ENCODE peak calls at places on chromosomes 12 and 14, in six cellular contexts. One of them, this sample, is unnamed.

GRCh38 chr14:100882026-100882967 is 21.2 kb downstream of the RTL1 start:
- DNase-seq in GM12892: no peak
- DNase-seq in K562: no peak
- DNase-seq in H1: no peak
- DNase-seq in GM12878: no peak
- DNase-seq in HepG2: no peak
- DNase-seq in this sample: no peak

GRCh38 chr14:49858383-49858782 is 5.8 kb upstream of the NEMF start:
- DNase-seq in GM12892: no peak
- DNase-seq in K562: no peak
- DNase-seq in H1: no peak
- DNase-seq in GM12878: no peak
- DNase-seq in HepG2: no peak
- DNase-seq in this sample: no peak

GRCh38 chr12:12870454-12870853 is 20.9 kb upstream of the GPRC5A start:
- DNase-seq in GM12892: no peak
- DNase-seq in K562: no peak
- DNase-seq in H1: no peak
- DNase-seq in GM12878: no peak
- DNase-seq in HepG2: peak; percentile 29
- DNase-seq in this sample: no peak

GRCh38 chr14:94306047-94306978 is 13.2 kb upstream of the SERPINA10 start:
- DNase-seq in GM12892: no peak
- DNase-seq in K562: no peak
- DNase-seq in H1: no peak
- DNase-seq in GM12878: no peak
- DNase-seq in HepG2: no peak
- DNase-seq in this sample: no peak

GRCh38 chr12:116102019-116102418 is 175.5 kb downstream of the MED13L start:
- DNase-seq in GM12892: no peak
- DNase-seq in K562: no peak
- DNase-seq in H1: no peak
- DNase-seq in GM12878: no peak
- DNase-seq in HepG2: no peak
- DNase-seq in this sample: no peak

GRCh38 chr12:28787151-28787550 is 361.9 kb upstream of the FAR2 start:
- DNase-seq in GM12892: no peak
- DNase-seq in K562: no peak
- DNase-seq in H1: no peak
- DNase-seq in GM12878: no peak
- DNase-seq in HepG2: no peak
- DNase-seq in this sample: no peak

GRCh38 chr12:30979371-30980259 is 53.1 kb downstream of the TSPAN11 start:
- DNase-seq in GM12892: no peak
- DNase-seq in K562: no peak
- DNase-seq in H1: no peak
- DNase-seq in GM12878: no peak
- DNase-seq in HepG2: no peak
- DNase-seq in this sample: no peak

GRCh38 chr14:69859591-69859990 is 19.6 kb upstream of the SMOC1 start:
- DNase-seq in GM12892: no peak
- DNase-seq in K562: no peak
- DNase-seq in H1: no peak
- DNase-seq in GM12878: no peak
- DNase-seq in HepG2: no peak
- DNase-seq in this sample: no peak

GRCh38 chr12:133081408-133081806 is 684 bp downstream of the ZNF140 start:
- DNase-seq in GM12892: no peak
- DNase-seq in K562: no peak
- DNase-seq in H1: no peak
- DNase-seq in GM12878: no peak
- DNase-seq in HepG2: no peak
- DNase-seq in this sample: no peak

GRCh38 chr12:7160183-7160582 is 29.3 kb upstream of the PEX5 start:
- DNase-seq in GM12892: no peak
- DNase-seq in K562: no peak
- DNase-seq in H1: no peak
- DNase-seq in GM12878: no peak
- DNase-seq in HepG2: no peak
- DNase-seq in this sample: no peak

GRCh38 chr12:664075-664778 is 982 bp upstream of the NINJ2 start:
- DNase-seq in GM12892: no peak
- DNase-seq in K562: no peak
- DNase-seq in H1: no peak
- DNase-seq in GM12878: no peak
- DNase-seq in HepG2: no peak
- DNase-seq in this sample: no peak

GRCh38 chr12:659090-659683 is 4.1 kb downstream of the NINJ2 start:
- DNase-seq in GM12892: no peak
- DNase-seq in K562: no peak
- DNase-seq in H1: no peak
- DNase-seq in GM12878: no peak
- DNase-seq in HepG2: no peak
- DNase-seq in this sample: no peak

GRCh38 chr12:662541-663292 is 528 bp downstream of the NINJ2 start:
- DNase-seq in GM12892: no peak
- DNase-seq in K562: no peak
- DNase-seq in H1: no peak
- DNase-seq in GM12878: no peak
- DNase-seq in HepG2: no peak
- DNase-seq in this sample: no peak

GRCh38 chr12:663293-663871 is at the start of gene NINJ2:
- DNase-seq in GM12892: no peak
- DNase-seq in K562: no peak
- DNase-seq in H1: no peak
- DNase-seq in GM12878: no peak
- DNase-seq in HepG2: no peak
- DNase-seq in this sample: no peak

DNA sequence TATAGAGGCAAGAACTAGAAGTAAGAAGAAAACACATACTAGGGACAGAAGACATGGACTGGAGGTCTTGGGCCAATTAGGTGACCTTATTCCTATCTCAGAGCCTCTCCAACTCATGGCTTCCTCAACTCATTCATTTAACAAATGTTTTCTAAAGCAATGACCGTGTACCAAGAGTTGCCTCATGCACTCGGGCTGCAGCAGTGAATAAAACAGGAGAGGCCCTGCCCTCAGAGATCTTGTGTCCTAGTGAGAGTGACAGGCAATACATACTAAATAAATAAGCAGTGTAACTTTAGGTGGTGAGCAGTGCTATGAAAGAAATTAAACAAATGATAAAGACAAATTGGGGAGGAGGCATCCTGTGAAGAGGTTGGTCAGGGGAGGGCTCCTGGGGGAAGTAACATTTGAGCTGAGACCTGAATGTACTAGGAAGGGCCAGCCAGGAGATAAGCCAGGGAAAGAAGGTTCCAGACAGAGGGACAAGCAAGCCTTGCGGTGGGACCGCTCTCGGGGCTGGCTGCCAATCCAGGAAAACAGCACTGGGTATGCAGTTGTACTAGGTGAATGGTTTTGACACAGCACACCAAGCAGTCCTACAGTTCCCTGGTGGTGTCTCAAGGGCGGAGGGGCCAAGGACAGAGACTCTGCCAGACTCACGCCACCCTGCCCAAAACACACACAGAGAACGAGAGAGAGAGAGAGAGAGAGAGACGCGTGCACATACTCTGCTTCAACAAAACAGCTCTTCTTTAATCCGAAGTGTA is 1.3 kb downstream of the NINJ2 start:
- DNase-seq in GM12892: no peak
- DNase-seq in K562: no peak
- DNase-seq in H1: no peak
- DNase-seq in GM12878: no peak
- DNase-seq in HepG2: no peak
- DNase-seq in this sample: no peak
- TF ChIP-seq TAF1 in GM12892: no peak
- TF ChIP-seq TAF1 in K562: no peak
- TF ChIP-seq TAF1 in H1: no peak
- TF ChIP-seq TAF1 in GM12878: no peak
- TF ChIP-seq TAF1 in HepG2: no peak
- TF ChIP-seq TAF1 in this sample: no peak

DNA sequence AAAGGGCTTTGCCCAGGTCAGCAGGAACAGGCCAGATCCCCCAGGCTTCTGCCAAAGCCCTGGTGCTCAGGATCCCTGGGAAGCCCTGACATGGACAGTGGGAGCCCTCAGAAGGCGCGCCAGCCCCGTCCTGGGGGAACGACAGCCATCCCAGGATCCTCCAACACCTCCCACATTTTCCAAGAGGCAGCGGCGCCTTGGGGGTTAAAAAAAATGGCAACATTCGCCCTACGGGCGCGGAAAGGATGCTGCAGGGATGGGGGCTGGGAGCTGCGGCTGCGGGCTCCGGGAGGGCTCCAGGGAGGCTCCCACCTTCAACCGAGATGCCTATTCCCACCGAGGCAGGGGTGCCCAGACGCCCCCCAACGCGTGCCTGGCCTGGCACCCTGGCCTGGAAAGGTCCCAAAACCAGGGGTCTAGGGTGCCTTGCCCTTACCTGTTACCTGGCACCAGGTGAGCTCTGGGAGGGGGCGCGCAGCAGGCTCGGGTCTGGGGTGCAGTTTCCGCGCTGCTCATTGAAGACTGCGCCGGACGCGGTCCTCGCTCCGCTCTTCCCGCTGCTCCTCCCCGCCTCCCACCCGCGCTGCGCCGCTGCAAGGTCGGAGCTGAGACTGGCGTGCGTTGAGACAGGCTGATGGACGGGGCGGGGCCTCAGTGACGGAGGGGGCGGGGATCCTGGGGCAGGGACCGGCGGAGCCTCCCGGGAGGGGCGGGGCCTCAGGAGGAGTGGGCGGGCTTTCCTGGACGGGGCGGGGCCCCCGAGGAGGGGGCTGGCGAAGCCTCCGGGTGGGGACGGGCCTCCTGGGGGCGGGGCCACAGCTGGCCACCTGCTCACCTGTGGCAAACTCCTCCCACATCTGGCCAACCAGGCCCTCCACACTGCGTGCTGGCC is at the start of gene ABCB9:
- DNase-seq in GM12892: peak; percentile 97
- DNase-seq in K562: peak; percentile 100
- DNase-seq in H1: peak; percentile 90
- DNase-seq in GM12878: no peak
- DNase-seq in HepG2: peak; percentile 85
- DNase-seq in this sample: peak; percentile 98
- TF ChIP-seq POLR2A in GM12892: no peak
- TF ChIP-seq POLR2A in K562: peak; percentile 74
- TF ChIP-seq POLR2A in H1: no peak
- TF ChIP-seq POLR2A in GM12878: peak; percentile 65
- TF ChIP-seq POLR2A in HepG2: peak; percentile 40
- TF ChIP-seq POLR2A in this sample: no peak

DNA sequence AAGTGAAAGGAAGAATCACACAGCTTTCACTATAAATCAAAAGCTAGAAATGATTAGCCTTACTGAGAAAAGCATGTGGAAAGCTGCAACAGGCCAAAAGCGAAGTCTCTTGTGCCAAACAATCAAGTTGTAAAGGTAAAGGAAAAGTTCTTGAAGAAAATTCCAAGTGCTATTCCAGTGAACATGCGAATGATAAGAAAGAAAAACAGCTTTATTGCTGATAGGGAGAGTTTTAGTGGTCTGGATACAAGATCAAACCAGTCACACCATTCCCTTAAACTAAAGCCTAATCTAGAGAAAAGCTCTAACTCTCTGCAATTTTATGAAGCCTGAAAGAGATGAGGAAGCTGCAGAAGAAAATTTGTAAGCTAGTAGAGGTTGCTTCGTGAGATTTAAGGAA is 190.9 kb downstream of the BTG1 start:
- DNase-seq in GM12892: no peak
- DNase-seq in K562: no peak
- DNase-seq in H1: no peak
- DNase-seq in GM12878: no peak
- DNase-seq in HepG2: no peak
- DNase-seq in this sample: no peak
- TF ChIP-seq POLR2AphosphoS5 in GM12892: no peak
- TF ChIP-seq POLR2AphosphoS5 in K562: no peak
- TF ChIP-seq POLR2AphosphoS5 in H1: no peak
- TF ChIP-seq POLR2AphosphoS5 in GM12878: no peak
- TF ChIP-seq POLR2AphosphoS5 in HepG2: no peak
- TF ChIP-seq POLR2AphosphoS5 in this sample: no peak

GRCh38 chr12:113936460-113936859 is 29.7 kb downstream of the RBM19 start:
- DNase-seq in GM12892: no peak
- DNase-seq in K562: no peak
- DNase-seq in H1: no peak
- DNase-seq in GM12878: no peak
- DNase-seq in HepG2: no peak
- DNase-seq in this sample: no peak
- TF ChIP-seq TAF1 in GM12892: no peak
- TF ChIP-seq TAF1 in K562: no peak
- TF ChIP-seq TAF1 in H1: no peak
- TF ChIP-seq TAF1 in GM12878: no peak
- TF ChIP-seq TAF1 in HepG2: no peak
- TF ChIP-seq TAF1 in this sample: no peak

DNA sequence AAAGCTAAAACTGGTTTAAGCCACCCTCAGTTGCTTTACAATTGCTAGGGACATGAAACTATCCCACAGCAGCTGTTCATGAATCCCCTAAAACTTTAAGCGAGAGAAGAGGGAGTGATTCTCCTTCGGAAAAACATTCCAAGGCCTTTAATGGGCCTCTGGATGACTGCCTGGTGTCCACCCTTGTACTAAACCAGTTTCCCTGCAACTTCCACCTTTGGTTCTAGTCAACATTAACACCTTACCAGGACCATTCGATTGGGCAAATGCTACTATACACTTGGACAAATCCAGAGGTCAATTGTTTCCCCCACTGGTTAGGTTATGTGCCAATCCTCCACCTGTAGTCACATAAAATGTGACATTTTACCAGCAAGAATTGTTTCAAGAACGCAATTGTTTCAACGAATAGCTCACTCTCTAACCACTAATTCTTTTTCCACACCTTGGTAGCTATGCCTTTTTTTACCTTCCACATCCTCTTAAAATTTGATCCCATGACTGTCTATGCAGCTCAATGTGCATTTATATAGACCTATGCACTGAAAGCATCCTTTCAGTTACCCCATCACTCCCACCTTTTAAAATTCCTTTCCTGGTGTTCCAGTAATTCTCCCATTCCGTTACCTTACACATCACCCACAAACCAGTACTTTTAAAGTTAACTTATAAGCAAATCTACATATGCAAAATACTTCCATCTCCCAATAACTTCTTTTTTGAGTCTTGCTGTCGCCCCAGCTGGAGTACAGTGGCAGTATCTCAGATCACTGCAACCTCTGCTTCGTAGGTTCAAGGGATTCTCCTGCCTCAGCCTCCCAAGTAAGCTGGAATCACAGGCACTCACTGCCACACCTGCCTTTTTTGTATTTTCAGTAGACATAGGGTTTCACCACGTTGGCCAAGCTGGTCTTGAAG is 3.6 kb downstream of the UBC start:
- DNase-seq in GM12892: no peak
- DNase-seq in K562: no peak
- DNase-seq in H1: no peak
- DNase-seq in GM12878: no peak
- DNase-seq in HepG2: no peak
- DNase-seq in this sample: no peak
- TF ChIP-seq POLR2A in GM12892: peak; percentile 80
- TF ChIP-seq POLR2A in K562: peak; percentile 94
- TF ChIP-seq POLR2A in H1: peak; percentile 78
- TF ChIP-seq POLR2A in GM12878: peak; percentile 39
- TF ChIP-seq POLR2A in HepG2: peak; percentile 90
- TF ChIP-seq POLR2A in this sample: peak; percentile 91

This sample was measured in GM12891.